ENCODE peak calls at places on chromosomes 7 and 10, in nine cellular contexts. F is stomach; K is NB4; W is natural killer cell treated with Interleukin-12 subunit alpha and Interleukin-12 subunit beta and Interleukin-15 and Interleukin-18, amount 100 ng/mL, for 72 hours; U is tibial nerve; G is 8988T; Q is NCI-H1092 treated with DMSO at 0.1 percent for 48 hours; N is hepatocyte; X is NCI-H2081. P is an unnamed sample.

GRCh38 chr10:69750726-69751125 is 51.0 kb upstream of the COL13A1 start:
- DNase-seq in F (no peak), K (no peak), W (peak; percentile 18), U (no peak), G (no peak), Q (no peak), N (no peak), X (no peak), P (no peak)

GRCh38 chr7:131231381-131232220 is 96.1 kb upstream of the MKLN1 start:
- DNase-seq in F (peak; percentile 31), K (peak; percentile 91), W (no peak), U (peak; percentile 28), G (no peak), Q (no peak), N (no peak), X (no peak), P (no peak)

GRCh38 chr10:3068201-3068967 is 1.0 kb downstream of the PFKP start:
- DNase-seq in F (peak; percentile 50), K (peak; percentile 60), W (peak; percentile 77), U (peak; percentile 49), G (peak; percentile 59), Q (peak; percentile 41), N (peak; percentile 77), X (peak; percentile 62), P (no peak)

GRCh38 chr10:103584216-103585010 is 90.9 kb downstream of the NEURL1 start:
- DNase-seq in F (no peak), K (peak; percentile 38), W (no peak), U (no peak), G (no peak), Q (no peak), N (no peak), X (no peak), P (no peak)

GRCh38 chr7:149773446-149774236 is at the start of gene ZNF467:
- DNase-seq in F (peak; percentile 78), K (peak; percentile 48), W (no peak), U (peak; percentile 36), G (no peak), Q (peak; percentile 38), N (peak; percentile 75), X (peak; percentile 55), P (no peak)

GRCh38 chr7:105796365-105796764 is 80.0 kb downstream of the ATXN7L1 start:
- DNase-seq in F (no peak), K (no peak), W (no peak), U (no peak), G (no peak), Q (no peak), N (no peak), X (no peak), P (no peak)

GRCh38 chr10:11724938-11725776 is 17.0 kb upstream of the ECHDC3 start:
- DNase-seq in F (no peak), K (peak; percentile 54), W (peak; percentile 18), U (peak; percentile 40), G (no peak), Q (peak; percentile 17), N (peak; percentile 68), X (peak; percentile 4), P (no peak)

GRCh38 chr7:67380326-67380725 is 383.7 kb downstream of the TYW1 start:
- DNase-seq in F (no peak), K (no peak), W (no peak), U (no peak), G (no peak), Q (no peak), N (no peak), X (no peak), P (no peak)

GRCh38 chr7:131859162-131859821 is 302.9 kb upstream of the PODXL start:
- DNase-seq in F (peak; percentile 70), K (peak; percentile 71), W (no peak), U (peak; percentile 71), G (peak; percentile 36), Q (peak; percentile 61), N (peak; percentile 80), X (peak; percentile 76), P (peak; percentile 25)